ENCODE peak calls at places on chromosomes 7 and 10, in five cellular contexts. B is WERI-Rb-1; Q is RWPE1; H is HFF-Myc; Z is CD4-positive, alpha-beta T cell. F is an unnamed sample.
A peak's percentile ranks its signal among the peaks of the same experiment; 100 is the strongest.

GRCh38 chr10:32981760-32982159 is 23.7 kb upstream of the ITGB1 start:
- DNase-seq in B (no peak), Q (no peak), H (no peak), Z (no peak), F (peak; percentile 61)

GRCh38 chr10:5615263-5615820 is 51.1 kb downstream of the ASB13 start:
- DNase-seq in B (no peak), Q (no peak), H (no peak), Z (no peak), F (no peak)

GRCh38 chr7:130384371-130384801 is 4.1 kb downstream of the CPA1 start:
- DNase-seq in B (no peak), Q (no peak), H (no peak), Z (no peak), F (no peak)

GRCh38 chr7:95011156-95011928 is 103.9 kb downstream of the PPP1R9A start:
- DNase-seq in B (no peak), Q (peak; percentile 11), H (no peak), Z (no peak), F (no peak)

GRCh38 chr10:47244560-47245500 is 55.2 kb upstream of the GDF10 start:
- DNase-seq in B (no peak), Q (no peak), H (no peak), Z (no peak), F (no peak)

GRCh38 chr7:121081327-121081936 is 92.9 kb downstream of the CPED1 start:
- DNase-seq in B (no peak), Q (peak; percentile 20), H (peak; percentile 73), Z (no peak), F (no peak)

GRCh38 chr10:88880287-88881094 is 446 bp downstream of the STAMBPL1 start:
- DNase-seq in B (peak; percentile 83), Q (peak; percentile 84), H (no peak), Z (peak; percentile 54), F (peak; percentile 74)

GRCh38 chr10:97766106-97766810 is 5.5 kb downstream of the SFRP5 start:
- DNase-seq in B (no peak), Q (no peak), H (no peak), Z (no peak), F (no peak)

GRCh38 chr10:77884181-77884580 is 42.4 kb downstream of the DLG5 start:
- DNase-seq in B (no peak), Q (no peak), H (no peak), Z (no peak), F (no peak)

GRCh38 chr10:24944512-24945255 is 7.7 kb downstream of the PRTFDC1 start:
- DNase-seq in B (peak; percentile 19), Q (peak; percentile 89), H (peak; percentile 52), Z (no peak), F (peak; percentile 57)

GRCh38 chr10:74334221-74334620 is 183.2 kb downstream of the ADK start:
- DNase-seq in B (no peak), Q (no peak), H (no peak), Z (no peak), F (no peak)

GRCh38 chr7:39735903-39736302 is 112.5 kb downstream of the RALA start:
- DNase-seq in B (no peak), Q (no peak), H (no peak), Z (no peak), F (no peak)

GRCh38 chr7:85997515-85997914 is 646.2 kb upstream of the GRM3 start:
- DNase-seq in B (no peak), Q (no peak), H (no peak), Z (no peak), F (no peak)

GRCh38 chr10:121194696-121195523 is 343.7 kb downstream of the WDR11 start:
- DNase-seq in B (no peak), Q (no peak), H (no peak), Z (no peak), F (no peak)

GRCh38 chr7:121273467-121274167 is 55.2 kb upstream of the WNT16 start:
- DNase-seq in B (no peak), Q (no peak), H (no peak), Z (no peak), F (no peak)

GRCh38 chr10:88091490-88092061 is 228.2 kb downstream of the PTEN start:
- DNase-seq in B (no peak), Q (peak; percentile 48), H (no peak), Z (peak; percentile 28), F (no peak)

GRCh38 chr7:22799633-22800032 is 23.0 kb downstream of the TOMM7 start:
- DNase-seq in B (no peak), Q (no peak), H (no peak), Z (no peak), F (no peak)

GRCh38 chr7:135168001-135168400 is 2.5 kb downstream of the CYREN start:
- DNase-seq in B (no peak), Q (peak; percentile 9), H (no peak), Z (no peak), F (no peak)

GRCh38 chr7:136198168-136198567 is 221.0 kb upstream of the MTPN start:
- DNase-seq in B (no peak), Q (no peak), H (no peak), Z (no peak), F (no peak)

GRCh38 chr10:21308018-21308417 is 217.5 kb downstream of the SKIDA1 start:
- DNase-seq in B (no peak), Q (no peak), H (no peak), Z (no peak), F (no peak)

GRCh38 chr7:140595468-140596147 is 45.0 kb downstream of the DENND2A start:
- DNase-seq in B (no peak), Q (no peak), H (no peak), Z (no peak), F (no peak)

GRCh38 chr7:157096286-157097055 is 42.3 kb upstream of the UBE3C start:
- DNase-seq in B (no peak), Q (no peak), H (no peak), Z (no peak), F (no peak)

GRCh38 chr7:149834601-149835000 is 3.6 kb upstream of the ZNF862 start:
- DNase-seq in B (no peak), Q (no peak), H (no peak), Z (no peak), F (no peak)

GRCh38 chr10:45420453-45421192 is 46.6 kb downstream of the ALOX5 start:
- DNase-seq in B (no peak), Q (no peak), H (peak; percentile 41), Z (peak; percentile 49), F (peak; percentile 83)

GRCh38 chr10:60162631-60163030 is 227.0 kb downstream of the ANK3 start:
- DNase-seq in B (no peak), Q (no peak), H (no peak), Z (no peak), F (no peak)

GRCh38 chr10:111093741-111094380 is 17.0 kb downstream of the ADRA2A start:
- DNase-seq in B (no peak), Q (no peak), H (no peak), Z (no peak), F (no peak)

GRCh38 chr7:52233248-52233647 is 802.2 kb upstream of the POM121L12 start:
- DNase-seq in B (no peak), Q (no peak), H (no peak), Z (no peak), F (no peak)

DNA sequence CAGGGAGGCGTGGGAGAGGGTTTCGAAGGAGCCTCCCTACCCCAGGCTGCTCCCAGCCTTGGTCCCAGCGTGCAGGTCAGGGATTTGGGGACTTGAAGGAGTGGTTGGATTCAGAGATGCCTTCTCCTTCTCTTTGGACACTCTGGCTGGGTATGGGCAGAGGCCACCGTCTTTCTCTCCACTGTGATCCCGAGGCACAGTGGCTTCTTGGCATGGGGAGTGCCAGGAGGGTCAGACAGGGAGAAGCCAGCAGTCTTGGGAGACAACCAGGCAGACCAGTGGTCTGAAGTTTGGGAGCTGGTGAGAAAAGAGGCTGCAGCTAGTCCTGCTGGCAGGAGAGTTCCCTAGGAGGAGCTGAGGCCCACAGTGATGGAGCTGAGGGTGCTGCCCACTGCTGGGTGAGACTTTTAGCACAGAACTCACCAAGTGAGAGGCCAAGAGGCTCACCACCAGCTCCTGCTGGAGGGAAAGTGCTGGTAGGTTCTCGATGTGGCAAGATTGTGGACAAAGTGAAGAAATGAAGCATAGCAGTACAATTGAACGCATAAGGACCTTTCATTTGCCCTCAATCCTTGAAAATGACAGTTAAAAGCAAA is 35.2 kb upstream of the WDFY4 start:
- DNase-seq in B (no peak), Q (no peak), H (no peak), Z (no peak), F (no peak)
- TF ChIP-seq CTCF in B (peak; percentile 7), Q (no peak), H (no peak), Z (no peak), F (no peak)

DNA sequence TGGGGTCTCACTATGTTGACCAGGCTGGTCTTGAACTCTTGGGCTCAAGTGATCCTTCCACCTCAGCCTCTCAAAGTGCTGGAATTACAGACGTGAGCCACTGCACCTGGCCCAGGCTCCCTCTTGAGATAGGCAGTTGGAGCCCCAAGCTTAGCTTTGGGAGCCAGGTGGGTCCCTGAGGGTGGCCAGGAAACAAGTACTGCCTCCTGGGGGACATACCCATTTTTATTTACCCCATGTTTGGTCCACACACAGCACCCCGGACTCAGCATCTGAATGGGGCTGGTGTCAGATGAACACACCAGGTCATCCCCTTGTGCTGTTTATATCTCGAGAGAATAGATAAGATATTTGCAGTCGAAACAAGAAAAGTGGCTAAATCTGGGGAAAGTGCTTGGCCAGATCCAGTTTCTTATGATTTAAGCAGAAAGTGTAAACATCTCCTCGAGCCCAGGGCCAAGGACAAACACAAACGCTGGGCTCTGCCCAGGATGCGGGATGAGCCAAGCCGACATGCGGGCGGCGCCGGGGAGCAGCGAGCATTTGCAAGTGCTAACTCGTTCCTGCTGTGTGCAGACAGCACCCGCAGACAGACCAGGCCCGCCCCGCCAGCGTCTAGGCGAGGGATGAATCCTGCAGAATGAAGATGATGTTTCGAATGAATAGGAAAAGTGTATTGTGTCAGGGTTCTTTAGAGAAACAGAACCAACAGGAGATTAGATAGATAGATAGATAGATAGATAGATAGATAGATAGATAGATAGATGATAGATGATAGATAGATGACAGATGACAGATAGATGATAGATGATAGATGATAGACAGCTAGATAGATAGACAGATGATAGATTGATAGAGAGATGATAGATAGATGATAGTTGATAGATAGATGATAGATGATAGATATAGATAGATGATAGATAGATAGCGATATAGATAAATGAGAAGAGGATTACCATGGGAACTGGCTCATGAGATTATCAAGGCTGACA is 44.3 kb upstream of the OCM2 start:
- DNase-seq in B (no peak), Q (peak; percentile 68), H (no peak), Z (no peak), F (no peak)
- TF ChIP-seq CTCF in B (no peak), Q (no peak), H (no peak), Z (no peak), F (no peak)

GRCh38 chr10:116627386-116627933 is 6.7 kb downstream of the PNLIPRP2 start:
- DNase-seq in B (peak; percentile 77), Q (peak; percentile 48), H (no peak), Z (no peak), F (peak; percentile 63)
- TF ChIP-seq CTCF in B (peak; percentile 95), Q (no peak), H (peak; percentile 38), Z (no peak), F (peak; percentile 27)

DNA sequence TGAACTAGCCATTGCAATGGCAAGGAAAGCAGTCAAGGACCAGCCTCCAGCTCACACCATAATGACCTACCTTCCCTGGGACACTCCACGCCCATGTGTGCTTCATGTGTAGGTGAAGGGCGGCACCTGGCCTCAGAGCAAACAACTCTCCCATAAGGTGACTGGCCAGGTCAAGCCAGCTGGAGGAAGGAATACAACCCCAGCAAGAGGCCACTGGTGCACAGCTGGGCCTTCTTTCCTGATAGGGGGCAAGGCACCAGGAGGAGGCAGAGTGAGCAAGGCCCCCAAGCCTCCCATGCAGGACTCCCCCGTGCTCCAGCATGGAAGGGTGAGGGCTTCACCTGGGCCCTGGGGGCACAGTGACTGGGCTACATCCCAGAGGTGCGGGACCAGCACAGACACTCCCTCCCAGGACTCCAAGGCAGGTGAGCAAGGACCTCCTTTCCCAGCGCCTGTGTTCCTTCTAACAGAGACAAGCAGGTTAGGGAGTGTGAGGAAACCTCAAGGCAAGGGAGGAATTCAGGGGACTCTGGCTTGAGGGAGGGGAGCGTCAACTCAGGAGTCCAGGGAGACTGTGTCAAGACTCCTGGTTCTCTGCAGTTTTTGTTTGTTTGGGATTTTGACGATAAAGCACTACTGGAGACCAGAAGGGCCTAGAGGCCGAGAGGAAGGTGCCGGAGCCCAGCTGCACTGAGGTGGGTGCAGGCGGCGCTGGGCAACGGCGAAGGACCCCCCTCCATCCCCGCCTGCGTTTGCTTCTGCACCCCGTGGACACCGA is 1.7 kb downstream of the PTPRN2 start:
- DNase-seq in B (no peak), Q (no peak), H (no peak), Z (no peak), F (no peak)
- TF ChIP-seq CTCF in B (no peak), Q (no peak), H (no peak), Z (no peak), F (no peak)

F was measured in Calu3.